ENCODE peak calls at places on chromosomes 1 and 21, in six cellular contexts. Q, Z, E, H, P and N are unnamed samples.
A peak's percentile ranks its signal among the peaks of the same experiment; 100 is the strongest.

GRCh38 chr1:9787702-9788101 is 36.1 kb downstream of the CLSTN1 start:
- DNase-seq in P (no peak), E (no peak), Z (no peak), H (no peak), Q (no peak), N (no peak)

GRCh38 chr21:40553781-40554180 is 293.2 kb downstream of the DSCAM start:
- DNase-seq in H (no peak), Q (no peak), P (peak; percentile 8), Z (no peak), E (no peak), N (no peak)

GRCh38 chr1:28811766-28812668 is at the start of gene OPRD1:
- DNase-seq in H (no peak), E (no peak), Z (no peak), P (no peak), Q (peak; percentile 53), N (no peak)

GRCh38 chr1:85473390-85473789 is 8.4 kb upstream of the DDAH1 start:
- DNase-seq in E (no peak), H (no peak), Q (no peak), Z (no peak), P (no peak), N (no peak)

GRCh38 chr1:46413596-46413985 is 19.5 kb downstream of the FAAH start:
- DNase-seq in H (peak; percentile 45), E (no peak), P (no peak), Z (no peak), Q (peak; percentile 75), N (peak; percentile 8)

GRCh38 chr1:206662396-206663092 is 22.2 kb upstream of the MAPKAPK2 start:
- DNase-seq in E (no peak), H (no peak), Q (no peak), P (no peak), Z (no peak), N (no peak)

GRCh38 chr1:226868726-226869125 is 1.7 kb upstream of the PSEN2 start:
- DNase-seq in Q (no peak), P (no peak), H (no peak), E (no peak), Z (no peak), N (no peak)

GRCh38 chr1:154446292-154446691 is 41.1 kb downstream of the IL6R start:
- DNase-seq in Q (peak; percentile 59), Z (no peak), H (peak; percentile 96), P (no peak), E (no peak), N (no peak)

GRCh38 chr1:214031267-214031650 is 43.5 kb downstream of the PROX1 start:
- DNase-seq in Q (peak; percentile 78), P (no peak), H (no peak), E (no peak), Z (no peak), N (no peak)

GRCh38 chr1:84975035-84975434 is 21.9 kb downstream of the MCOLN2 start:
- DNase-seq in Q (no peak), P (no peak), E (no peak), H (no peak), Z (no peak), N (no peak)

GRCh38 chr1:204419064-204419403 is 7.4 kb upstream of the PPP1R15B start:
- DNase-seq in E (no peak), Q (peak; percentile 52), Z (peak; percentile 5), P (no peak), H (peak; percentile 27), N (no peak)

GRCh38 chr1:234707641-234708040 is 97.7 kb upstream of the IRF2BP2 start:
- DNase-seq in Z (no peak), H (no peak), E (no peak), Q (no peak), P (no peak), N (no peak)

GRCh38 chr1:33159577-33159976 is 22.3 kb downstream of the TRIM62 start:
- DNase-seq in P (no peak), Z (no peak), H (no peak), Q (no peak), E (no peak), N (no peak)

GRCh38 chr1:212613440-212614335 is 5.1 kb downstream of the ATF3 start:
- DNase-seq in Z (no peak), Q (no peak), H (peak; percentile 82), P (no peak), E (no peak), N (no peak)

GRCh38 chr1:34235594-34235993 is 58.9 kb downstream of the C1orf94 start:
- DNase-seq in E (no peak), H (no peak), P (no peak), Z (no peak), Q (no peak), N (no peak)

GRCh38 chr1:95013948-95014574 is 58.7 kb downstream of the ALG14 start:
- DNase-seq in Z (no peak), E (no peak), P (peak; percentile 58), H (no peak), Q (no peak), N (peak; percentile 5)

GRCh38 chr1:77282866-77283539 is 1.2 kb downstream of the AK5 start:
- DNase-seq in P (no peak), Z (peak; percentile 21), Q (peak; percentile 70), H (peak; percentile 17), E (no peak), N (peak; percentile 46)